ENCODE peak calls at places on chromosomes 6 and 20, in eight cellular contexts. One of them, this sample, is unnamed. For H3K27me3, the result is how much of the 10 kb centered on the place peaks cover.

GRCh38 chr6:26032387-26033131 is 54.7 kb upstream of the HFE start:
- DNase-seq in GM12878: peak
- DNase-seq in K562: peak
- DNase-seq in HepG2: no peak
- DNase-seq in transverse colon: peak
- DNase-seq in spleen: no peak
- DNase-seq in Panc1: no peak
- DNase-seq in esophagus muscularis mucosa: no peak
- DNase-seq in this sample: no peak

GRCh38 chr20:34907616-34908469 is 31.4 kb downstream of the ACSS2 start:
- DNase-seq in esophagus muscularis mucosa: no peak
- DNase-seq in K562: peak
- DNase-seq in HepG2: peak
- DNase-seq in Panc1: peak
- DNase-seq in GM12878: no peak
- DNase-seq in spleen: no peak
- DNase-seq in transverse colon: peak
- DNase-seq in this sample: peak

GRCh38 chr6:25882066-25882496 is 8.0 kb upstream of the SLC17A3 start:
- DNase-seq in HepG2: no peak
- DNase-seq in GM12878: no peak
- DNase-seq in Panc1: no peak
- DNase-seq in K562: no peak
- DNase-seq in spleen: peak
- DNase-seq in transverse colon: peak
- DNase-seq in esophagus muscularis mucosa: no peak
- DNase-seq in this sample: peak

GRCh38 chr6:75090574-75090973 is 115.3 kb downstream of the COL12A1 start:
- DNase-seq in K562: no peak
- DNase-seq in spleen: no peak
- DNase-seq in Panc1: no peak
- DNase-seq in esophagus muscularis mucosa: no peak
- DNase-seq in transverse colon: no peak
- DNase-seq in HepG2: no peak
- DNase-seq in GM12878: no peak
- DNase-seq in this sample: no peak

GRCh38 chr20:63446174-63447024 is 26.1 kb downstream of the KCNQ2 start:
- DNase-seq in GM12878: no peak
- DNase-seq in K562: no peak
- DNase-seq in spleen: no peak
- DNase-seq in esophagus muscularis mucosa: no peak
- DNase-seq in transverse colon: no peak
- DNase-seq in HepG2: no peak
- DNase-seq in Panc1: no peak
- DNase-seq in this sample: no peak

GRCh38 chr6:34230653-34231351 is 5.9 kb upstream of the HMGA1 start:
- DNase-seq in spleen: peak
- DNase-seq in GM12878: no peak
- DNase-seq in K562: no peak
- DNase-seq in transverse colon: no peak
- DNase-seq in esophagus muscularis mucosa: no peak
- DNase-seq in HepG2: no peak
- DNase-seq in Panc1: no peak
- DNase-seq in this sample: no peak

GRCh38 chr6:115485400-115485799 is 575.3 kb downstream of the FRK start:
- DNase-seq in spleen: no peak
- DNase-seq in Panc1: no peak
- DNase-seq in GM12878: no peak
- DNase-seq in transverse colon: no peak
- DNase-seq in K562: no peak
- DNase-seq in esophagus muscularis mucosa: no peak
- DNase-seq in HepG2: no peak
- DNase-seq in this sample: no peak

GRCh38 chr20:40606660-40607059 is 82.4 kb downstream of the MAFB start:
- DNase-seq in GM12878: no peak
- DNase-seq in transverse colon: no peak
- DNase-seq in HepG2: no peak
- DNase-seq in spleen: no peak
- DNase-seq in esophagus muscularis mucosa: peak
- DNase-seq in Panc1: no peak
- DNase-seq in K562: no peak
- DNase-seq in this sample: no peak

GRCh38 chr6:135880066-135880972 is 28.8 kb downstream of the PDE7B start:
- DNase-seq in K562: no peak
- DNase-seq in transverse colon: peak
- DNase-seq in HepG2: no peak
- DNase-seq in spleen: no peak
- DNase-seq in esophagus muscularis mucosa: no peak
- DNase-seq in GM12878: peak
- DNase-seq in Panc1: no peak
- DNase-seq in this sample: no peak

GRCh38 chr6:118718903-118719302 is 67.5 kb upstream of the CEP85L start:
- DNase-seq in transverse colon: no peak
- DNase-seq in K562: no peak
- DNase-seq in HepG2: no peak
- DNase-seq in Panc1: no peak
- DNase-seq in esophagus muscularis mucosa: no peak
- DNase-seq in spleen: no peak
- DNase-seq in GM12878: no peak
- DNase-seq in this sample: no peak

GRCh38 chr6:132025468-132025867 is 74.3 kb upstream of the CCN2 start:
- DNase-seq in spleen: no peak
- DNase-seq in K562: no peak
- DNase-seq in esophagus muscularis mucosa: no peak
- DNase-seq in HepG2: no peak
- DNase-seq in GM12878: no peak
- DNase-seq in transverse colon: no peak
- DNase-seq in Panc1: no peak
- DNase-seq in this sample: no peak

GRCh38 chr20:44642203-44643153 is 9.0 kb downstream of the ADA start:
- DNase-seq in transverse colon: peak
- DNase-seq in Panc1: no peak
- DNase-seq in K562: peak
- DNase-seq in spleen: peak
- DNase-seq in GM12878: peak
- DNase-seq in esophagus muscularis mucosa: no peak
- DNase-seq in HepG2: peak
- DNase-seq in this sample: peak
- TF ChIP-seq POLR2AphosphoS5 in transverse colon: peak
- TF ChIP-seq POLR2AphosphoS5 in Panc1: no peak
- TF ChIP-seq POLR2AphosphoS5 in K562: no peak
- TF ChIP-seq POLR2AphosphoS5 in spleen: peak
- TF ChIP-seq POLR2AphosphoS5 in GM12878: no peak
- TF ChIP-seq POLR2AphosphoS5 in esophagus muscularis mucosa: peak
- TF ChIP-seq POLR2AphosphoS5 in HepG2: no peak
- TF ChIP-seq POLR2AphosphoS5 in this sample: peak

DNA sequence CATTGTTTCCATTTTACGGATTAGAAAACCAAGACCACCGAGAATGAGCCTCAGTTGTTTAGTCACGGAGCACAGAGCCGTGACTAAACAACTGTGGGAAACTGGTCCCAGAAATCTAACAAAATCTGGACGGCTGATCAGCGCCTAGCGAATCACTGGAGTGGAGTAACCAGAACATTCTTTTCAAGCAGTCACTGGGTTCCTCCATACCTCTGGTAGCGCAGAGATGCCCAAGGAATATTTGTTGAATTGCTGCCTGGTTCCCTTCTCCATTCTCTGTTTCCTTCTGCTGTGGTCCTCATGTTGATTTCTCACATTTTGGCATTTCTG is 62.0 kb downstream of the GPX5 start:
- DNase-seq in esophagus muscularis mucosa: no peak
- DNase-seq in K562: no peak
- DNase-seq in spleen: no peak
- DNase-seq in Panc1: no peak
- DNase-seq in transverse colon: no peak
- DNase-seq in GM12878: no peak
- DNase-seq in HepG2: no peak
- DNase-seq in this sample: no peak
- H3K27me3 ChIP-seq in esophagus muscularis mucosa: half or more
- H3K27me3 ChIP-seq in K562: under half
- H3K27me3 ChIP-seq in spleen: half or more
- H3K27me3 ChIP-seq in Panc1: under half
- H3K27me3 ChIP-seq in transverse colon: half or more
- H3K27me3 ChIP-seq in GM12878: under half
- H3K27me3 ChIP-seq in HepG2: under half
- H3K27me3 ChIP-seq in this sample: half or more

DNA sequence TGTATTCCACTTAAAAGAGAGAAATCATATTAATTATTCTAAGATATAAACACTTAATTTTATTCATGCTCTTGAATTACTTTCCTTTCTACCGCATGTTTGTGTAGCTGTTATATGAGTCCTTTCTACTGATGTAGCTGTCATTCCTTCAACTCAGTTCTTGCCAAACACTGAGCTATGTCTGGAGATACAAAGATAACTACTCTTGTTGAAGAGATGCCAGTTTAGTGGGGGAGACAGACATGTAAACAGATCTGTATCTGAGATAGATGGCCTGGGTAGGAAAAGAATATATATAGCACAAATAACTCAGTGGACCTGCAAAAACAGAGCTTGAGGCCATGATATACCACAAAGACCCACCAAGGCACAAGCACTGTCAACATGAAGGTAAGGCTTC is 157.3 kb downstream of the BTBD9 start:
- DNase-seq in esophagus muscularis mucosa: no peak
- DNase-seq in transverse colon: no peak
- DNase-seq in spleen: no peak
- DNase-seq in GM12878: no peak
- DNase-seq in K562: no peak
- DNase-seq in HepG2: no peak
- DNase-seq in Panc1: no peak
- DNase-seq in this sample: no peak
- TF ChIP-seq POLR2AphosphoS5 in esophagus muscularis mucosa: no peak
- TF ChIP-seq POLR2AphosphoS5 in transverse colon: no peak
- TF ChIP-seq POLR2AphosphoS5 in spleen: no peak
- TF ChIP-seq POLR2AphosphoS5 in GM12878: no peak
- TF ChIP-seq POLR2AphosphoS5 in K562: no peak
- TF ChIP-seq POLR2AphosphoS5 in HepG2: no peak
- TF ChIP-seq POLR2AphosphoS5 in Panc1: no peak
- TF ChIP-seq POLR2AphosphoS5 in this sample: no peak

GRCh38 chr20:46256293-46256692 is 52.0 kb downstream of the CDH22 start:
- DNase-seq in esophagus muscularis mucosa: no peak
- DNase-seq in GM12878: no peak
- DNase-seq in HepG2: no peak
- DNase-seq in transverse colon: no peak
- DNase-seq in Panc1: no peak
- DNase-seq in K562: no peak
- DNase-seq in spleen: no peak
- DNase-seq in this sample: no peak
- H3K27me3 ChIP-seq in esophagus muscularis mucosa: half or more
- H3K27me3 ChIP-seq in GM12878: under half
- H3K27me3 ChIP-seq in HepG2: under half
- H3K27me3 ChIP-seq in transverse colon: half or more
- H3K27me3 ChIP-seq in Panc1: under half
- H3K27me3 ChIP-seq in K562: under half
- H3K27me3 ChIP-seq in spleen: under half
- H3K27me3 ChIP-seq in this sample: half or more

This sample was measured in stomach.